ENCODE peak calls at places on chromosome 15, in four cellular contexts. Y is mesendoderm, Q is IMR-90, C is H1. Z is an unnamed sample.

GRCh38 chr15:70227122-70227521 is 129.4 kb upstream of the TLE3 start:
- DNase-seq in Y (no peak), Q (no peak), C (no peak), Z (no peak)

GRCh38 chr15:52527898-52528464 is 699 bp downstream of the MYO5A start:
- DNase-seq in C (no peak), Y (peak), Q (peak), Z (no peak)

GRCh38 chr15:67066041-67067021 is 929 bp downstream of the SMAD3 start:
- DNase-seq in Q (peak), Y (peak), C (no peak), Z (no peak)

GRCh38 chr15:89998141-89998661 is 2.9 kb upstream of the ZNF710 start:
- DNase-seq in Y (peak), Q (peak), C (no peak), Z (no peak)

GRCh38 chr15:26873846-26874245 is 7.0 kb downstream of the GABRA5 start:
- DNase-seq in Q (peak), Y (no peak), C (no peak), Z (no peak)

GRCh38 chr15:81511160-81511559 is 137.1 kb upstream of the TMC3 start:
- DNase-seq in C (no peak), Q (peak), Y (no peak), Z (no peak)

GRCh38 chr15:40436892-40437753 is 3.6 kb upstream of the BAHD1 start:
- DNase-seq in C (no peak), Y (peak), Q (no peak), Z (no peak)

GRCh38 chr15:88032787-88033186 is 223.8 kb downstream of the NTRK3 start:
- DNase-seq in C (no peak), Q (no peak), Y (no peak), Z (no peak)

GRCh38 chr15:43880406-43881184 is 53.8 kb downstream of the WDR76 start:
- DNase-seq in Q (peak), Y (no peak), C (no peak), Z (no peak)

GRCh38 chr15:48470096-48470495 is 138.9 kb downstream of the DUT start:
- DNase-seq in Y (no peak), Q (no peak), C (no peak), Z (no peak)

GRCh38 chr15:89666858-89667705 is 11.8 kb upstream of the KIF7 start:
- DNase-seq in Y (no peak), C (no peak), Q (no peak), Z (no peak)

GRCh38 chr15:88574646-88575045 is 28.2 kb upstream of the DET1 start:
- DNase-seq in Q (no peak), Y (peak), C (no peak), Z (no peak)

GRCh38 chr15:89909611-89910010 is 3.1 kb downstream of the ARPIN start:
- DNase-seq in C (no peak), Q (no peak), Y (no peak), Z (no peak)

GRCh38 chr15:72785452-72786243 is 2.1 kb upstream of the ADPGK start:
- DNase-seq in Q (peak), Y (no peak), C (no peak), Z (no peak)

GRCh38 chr15:75775296-75776074 is 62.8 kb upstream of the CSPG4 start:
- DNase-seq in Q (no peak), Y (peak), C (no peak), Z (peak)

GRCh38 chr15:39438795-39439577 is 141.9 kb upstream of the THBS1 start:
- DNase-seq in Q (peak), C (no peak), Y (peak), Z (no peak)

GRCh38 chr15:88976656-88977055 is 63.5 kb upstream of the MFGE8 start:
- DNase-seq in C (no peak), Y (no peak), Q (no peak), Z (no peak)

GRCh38 chr15:65833501-65834220 is 35.6 kb upstream of the RAB11A start:
- DNase-seq in Y (no peak), C (no peak), Q (no peak), Z (no peak)

GRCh38 chr15:25169318-25169717 is 214.5 kb downstream of the SNRPN start:
- DNase-seq in Q (no peak), Y (no peak), C (no peak), Z (peak)

GRCh38 chr15:45790325-45790943 is 155.6 kb downstream of the SQOR start:
- DNase-seq in Y (peak), C (no peak), Q (peak), Z (peak)

GRCh38 chr15:25863067-25863967 is at the start of gene ATP10A:
- DNase-seq in Y (peak), C (no peak), Q (peak), Z (peak)

GRCh38 chr15:73560501-73561117 is 72.6 kb downstream of the NPTN start:
- DNase-seq in Y (peak), C (no peak), Q (peak), Z (no peak)

GRCh38 chr15:29685156-29686078 is 136.9 kb downstream of the TJP1 start:
- DNase-seq in Q (peak), Y (no peak), C (no peak), Z (no peak)

GRCh38 chr15:23438816-23439466 is 8.1 kb downstream of the GOLGA6L2 start:
- DNase-seq in C (no peak), Q (no peak), Y (no peak), Z (no peak)

GRCh38 chr15:75153084-75153483 is 48.6 kb upstream of the C15orf39 start:
- DNase-seq in C (no peak), Q (peak), Y (peak), Z (no peak)

GRCh38 chr15:41502787-41503668 is 9.4 kb downstream of the ITPKA start:
- DNase-seq in Y (peak), Q (no peak), C (no peak), Z (peak)

GRCh38 chr15:61032600-61033286 is 196.4 kb downstream of the RORA start:
- DNase-seq in Y (no peak), Q (no peak), C (no peak), Z (no peak)

GRCh38 chr15:35321926-35322325 is 224.0 kb downstream of the DPH6 start:
- DNase-seq in Q (no peak), Y (no peak), C (no peak), Z (no peak)

GRCh38 chr15:48389701-48390143 is 58.5 kb downstream of the DUT start:
- DNase-seq in C (no peak), Q (peak), Y (peak), Z (no peak)

GRCh38 chr15:85477061-85477460 is 96.7 kb downstream of the AKAP13 start:
- DNase-seq in C (no peak), Y (no peak), Q (no peak), Z (no peak)

GRCh38 chr15:85477730-85478129 is 97.3 kb downstream of the AKAP13 start:
- DNase-seq in Y (no peak), Q (peak), C (no peak), Z (no peak)

GRCh38 chr15:85479071-85479647 is 98.8 kb downstream of the AKAP13 start:
- DNase-seq in C (peak), Q (peak), Y (peak), Z (no peak)

GRCh38 chr15:85482896-85483295 is 102.5 kb downstream of the AKAP13 start:
- DNase-seq in C (no peak), Q (peak), Y (no peak), Z (no peak)

GRCh38 chr15:85480923-85481322 is 100.5 kb downstream of the AKAP13 start:
- DNase-seq in C (no peak), Y (no peak), Q (no peak), Z (no peak)
- H3K27ac ChIP-seq in C (no peak), Y (no peak), Q (no peak), Z (no peak)

DNA sequence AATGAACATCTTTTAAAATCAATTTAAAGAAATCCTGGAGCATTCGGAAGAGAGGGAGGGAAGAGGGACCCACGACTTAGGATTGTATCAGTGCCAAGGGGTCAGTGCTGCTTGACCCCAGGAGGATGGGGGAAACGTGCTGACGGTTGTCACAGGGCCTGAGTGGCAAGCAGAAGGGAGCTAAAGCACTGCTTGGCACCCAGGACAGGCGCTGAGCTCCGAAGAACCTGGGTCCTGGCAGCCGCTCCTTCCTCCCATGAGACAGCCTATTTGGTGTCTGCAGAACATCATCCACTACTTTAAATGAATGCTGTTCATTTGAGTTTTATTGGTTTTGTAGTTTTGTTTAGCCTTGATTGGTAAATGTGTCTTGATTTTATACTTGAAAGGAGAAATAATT is 54.5 kb downstream of the RGMA start:
- DNase-seq in C (no peak), Y (no peak), Q (no peak), Z (no peak)
- H2BK5ac ChIP-seq in C (no peak), Y (no peak), Q (no peak), Z (no peak)

GRCh38 chr15:99015677-99016568 is 8.3 kb upstream of the PGPEP1L start:
- DNase-seq in Q (no peak), C (no peak), Y (peak), Z (peak)

GRCh38 chr15:99017322-99017701 is 9.7 kb upstream of the PGPEP1L start:
- DNase-seq in C (no peak), Q (no peak), Y (no peak), Z (no peak)

GRCh38 chr15:99016680-99017321 is 9.2 kb upstream of the PGPEP1L start:
- DNase-seq in Q (peak), Y (peak), C (no peak), Z (no peak)

GRCh38 chr15:99010743-99011142 is 3.2 kb upstream of the PGPEP1L start:
- DNase-seq in Y (no peak), C (no peak), Q (peak), Z (no peak)

DNA sequence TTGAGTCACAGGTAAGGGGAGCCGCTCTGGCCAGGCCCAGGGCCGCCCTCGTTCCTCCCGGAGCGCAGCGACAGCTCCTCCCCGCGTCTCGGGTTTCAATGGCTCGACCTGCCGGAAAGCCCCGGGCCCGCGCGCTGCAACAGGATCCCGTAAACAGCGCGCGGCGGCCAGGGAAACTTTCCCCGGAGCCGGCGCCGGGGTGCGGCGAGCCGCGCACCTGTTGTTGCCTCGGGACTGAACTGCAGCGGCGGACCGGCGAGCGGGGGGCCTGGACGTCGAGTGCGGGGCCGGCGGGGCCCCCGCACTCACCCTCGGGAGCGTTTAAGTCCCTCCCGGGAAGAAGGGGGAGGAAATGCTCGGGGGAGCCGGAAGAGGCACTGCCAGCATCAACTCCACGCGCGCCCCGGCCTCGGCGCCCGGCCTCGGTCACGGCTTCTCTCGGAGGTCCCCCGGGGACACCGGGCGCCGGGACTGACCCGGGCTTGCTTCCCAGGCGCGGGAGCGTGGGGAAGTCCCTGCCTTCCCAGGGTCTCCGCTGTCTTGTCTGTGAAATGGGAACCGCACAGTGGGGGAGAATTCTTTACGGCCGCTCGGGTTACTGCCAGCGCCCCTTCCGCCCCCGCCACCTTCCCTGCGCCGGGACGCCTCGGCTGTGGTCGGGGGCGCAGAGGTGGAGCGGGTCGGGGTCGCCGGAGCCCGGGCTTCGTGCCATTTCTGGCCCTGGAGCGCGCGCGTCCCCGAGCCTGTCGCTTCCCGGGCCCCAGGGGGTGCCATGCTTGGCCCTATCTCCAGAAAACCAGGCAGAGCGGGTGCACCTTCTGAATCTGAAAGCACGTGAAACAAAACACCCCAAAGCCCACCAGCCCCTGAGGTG is 7.4 kb upstream of the PGPEP1L start:
- DNase-seq in C (peak), Y (peak), Q (peak), Z (peak)
- H3K56ac ChIP-seq in C (peak), Y (peak), Q (no peak), Z (no peak)

DNA sequence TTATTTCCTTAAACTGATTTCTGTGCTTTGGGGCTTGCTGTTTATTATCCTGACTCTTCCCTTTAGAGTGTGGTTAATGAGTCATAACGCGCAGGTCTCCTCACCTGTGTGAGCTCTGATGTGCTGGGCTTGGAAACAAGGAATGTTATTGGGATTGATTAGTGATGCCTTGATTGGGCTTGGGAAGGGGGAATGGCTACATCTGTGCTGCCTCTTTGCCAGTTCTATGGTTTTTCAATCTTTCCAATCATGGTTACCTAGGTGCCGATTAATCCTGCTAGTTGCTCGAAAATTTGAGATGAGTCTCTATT is 161.0 kb downstream of the THSD4 start:
- DNase-seq in Q (no peak), Y (no peak), C (no peak), Z (no peak)
- H3K27ac ChIP-seq in Q (peak), Y (no peak), C (no peak), Z (no peak)

GRCh38 chr15:68315035-68315434 is 37.5 kb downstream of the FEM1B start:
- DNase-seq in Q (no peak), C (no peak), Y (no peak), Z (peak)
- H2BK5ac ChIP-seq in Q (no peak), C (peak), Y (no peak), Z (no peak)

GRCh38 chr15:92646216-92646615 is 9.4 kb downstream of the FAM174B start:
- DNase-seq in Q (no peak), C (no peak), Y (no peak), Z (no peak)
- H3K56ac ChIP-seq in Q (no peak), C (no peak), Y (peak), Z (no peak)

GRCh38 chr15:92884459-92884812 is 15.7 kb upstream of the CHD2 start:
- DNase-seq in Q (no peak), Y (no peak), C (no peak), Z (no peak)

GRCh38 chr15:92886815-92887214 is 13.3 kb upstream of the CHD2 start:
- DNase-seq in C (no peak), Q (no peak), Y (no peak), Z (no peak)

GRCh38 chr15:92887869-92888268 is 12.3 kb upstream of the CHD2 start:
- DNase-seq in Q (no peak), C (no peak), Y (no peak), Z (no peak)

GRCh38 chr15:92884813-92885461 is 15.2 kb upstream of the CHD2 start:
- DNase-seq in Q (peak), Y (no peak), C (no peak), Z (no peak)

DNA sequence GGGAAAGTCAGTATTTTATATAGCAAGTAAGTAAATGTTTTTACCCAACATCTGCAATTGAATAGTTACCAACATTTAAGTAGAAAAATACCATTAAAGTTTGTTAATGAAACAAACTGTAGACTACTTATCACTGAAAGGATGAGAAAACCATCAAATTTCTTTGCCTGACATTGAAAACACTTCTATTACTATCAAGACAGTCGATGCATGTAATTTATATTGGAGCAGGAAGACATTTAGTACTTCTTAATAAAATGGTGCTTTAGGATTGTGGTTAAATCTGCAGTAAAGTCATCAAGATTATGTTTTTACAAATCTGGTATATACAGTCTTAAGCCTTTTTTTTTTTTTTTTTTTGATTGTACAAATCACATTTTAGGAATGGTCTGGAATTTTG is 13.9 kb upstream of the CHD2 start:
- DNase-seq in C (no peak), Y (no peak), Q (no peak), Z (no peak)
- H3K27ac ChIP-seq in C (no peak), Y (no peak), Q (no peak), Z (no peak)

DNA sequence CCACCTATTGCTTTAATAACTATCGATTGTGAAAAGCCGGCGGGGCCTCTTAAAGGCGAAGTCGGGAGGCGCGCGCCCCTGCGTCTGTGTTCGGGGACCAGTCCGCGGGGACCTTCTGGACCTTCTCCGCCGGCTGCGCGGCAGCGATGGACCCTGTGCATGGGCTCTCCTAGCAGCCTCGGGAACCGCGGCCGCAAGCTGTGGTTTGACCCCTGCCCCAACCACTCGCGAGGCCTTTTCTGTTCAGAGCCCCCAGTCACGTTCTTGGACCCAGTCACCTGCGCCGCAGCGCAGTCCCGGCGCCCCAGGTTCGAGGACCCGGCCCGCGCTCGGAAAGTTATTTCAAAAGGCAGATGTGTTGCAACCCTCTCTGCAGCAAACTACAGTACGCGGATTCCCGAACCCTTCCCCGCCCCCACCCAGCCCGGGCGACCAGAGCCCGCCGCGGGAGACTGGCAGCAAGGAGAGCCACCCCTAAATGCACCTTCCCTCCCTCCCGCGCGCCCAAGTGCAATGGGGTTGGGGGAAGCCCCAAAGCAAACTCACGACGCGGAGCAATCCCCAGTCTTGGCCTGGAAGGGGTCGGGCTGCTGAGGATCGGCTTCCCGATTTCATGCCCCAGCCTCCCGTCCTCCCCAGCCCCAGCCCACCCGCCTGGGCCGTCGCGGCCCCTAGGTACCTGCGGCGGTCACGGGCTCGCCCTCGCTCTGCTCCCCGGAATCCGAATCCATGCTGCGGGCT is 671 bp downstream of the TNFAIP8L3 start:
- DNase-seq in Y (peak), C (no peak), Q (no peak), Z (no peak)
- H2BK5ac ChIP-seq in Y (no peak), C (no peak), Q (no peak), Z (no peak)

GRCh38 chr15:54120949-54121463 is 142.8 kb downstream of the UNC13C start:
- DNase-seq in C (no peak), Y (no peak), Q (no peak), Z (no peak)
- H3K56ac ChIP-seq in C (no peak), Y (no peak), Q (no peak), Z (no peak)

GRCh38 chr15:56996093-56996492 is 77.6 kb downstream of the TCF12 start:
- DNase-seq in C (no peak), Y (no peak), Q (no peak), Z (no peak)
- H3K27ac ChIP-seq in C (no peak), Y (no peak), Q (no peak), Z (no peak)

Z was measured in H9.